ENCODE peak calls at places on chromosomes 11 and 22, in four cellular contexts. N, P, M and A are unnamed samples.

GRCh38 chr22:21949569-21949918 is 3.1 kb downstream of the PPM1F start:
- DNase-seq in N (no peak), P (no peak), M (no peak), A (no peak)

GRCh38 chr11:62122076-62122475 is 1.7 kb upstream of the INCENP start:
- DNase-seq in N (no peak), P (no peak), M (no peak), A (no peak)

GRCh38 chr11:406796-407650 is 7.8 kb downstream of the SIGIRR start:
- DNase-seq in N (no peak), P (peak; percentile 92), M (peak; percentile 65), A (peak; percentile 91)

GRCh38 chr22:36587289-36588154 is 58.6 kb upstream of the EIF3D start:
- DNase-seq in N (no peak), P (no peak), M (no peak), A (no peak)

GRCh38 chr11:107785401-107785800 is 73.2 kb downstream of the SLC35F2 start:
- DNase-seq in N (no peak), P (no peak), M (no peak), A (no peak)

GRCh38 chr11:11069741-11070550 is 212.1 kb upstream of the ZBED5 start:
- DNase-seq in N (no peak), P (no peak), M (no peak), A (no peak)

GRCh38 chr11:93986716-93987115 is 34.4 kb upstream of the HEPHL1 start:
- DNase-seq in N (peak; percentile 68), P (no peak), M (no peak), A (no peak)

GRCh38 chr11:100929377-100929776 is 200.2 kb downstream of the PGR start:
- DNase-seq in N (no peak), P (no peak), M (no peak), A (no peak)

GRCh38 chr11:13963169-13963948 is 836 bp downstream of the SPON1 start:
- DNase-seq in N (no peak), P (no peak), M (peak; percentile 19), A (peak; percentile 42)

GRCh38 chr11:112734207-112734606 is 227.0 kb upstream of the NCAM1 start:
- DNase-seq in N (no peak), P (no peak), M (peak; percentile 32), A (no peak)

GRCh38 chr22:40121463-40121862 is 56.3 kb upstream of the TNRC6B start:
- DNase-seq in N (no peak), P (no peak), M (no peak), A (no peak)

GRCh38 chr11:123061403-123062157 is at the start of gene HSPA8:
- DNase-seq in N (peak; percentile 38), P (peak; percentile 91), M (peak; percentile 76), A (peak; percentile 82)